ENCODE peak calls at places on chromosomes 16 and 17, in four cellular contexts. N is GM12878, C is K562, W is H1. S is an unnamed sample.

GRCh38 chr17:81996232-81996756 is 18.9 kb downstream of the ASPSCR1 start:
- DNase-seq in C (no peak), W (no peak), N (no peak), S (no peak)

GRCh38 chr16:75385507-75386152 is 47.7 kb downstream of the CFDP1 start:
- DNase-seq in C (peak), W (no peak), N (peak), S (peak)

GRCh38 chr17:57999496-58000017 is 7.5 kb downstream of the SRSF1 start:
- DNase-seq in N (peak), C (peak), W (no peak), S (peak)

GRCh38 chr17:37447641-37448040 is 41.0 kb downstream of the TADA2A start:
- DNase-seq in C (no peak), N (no peak), W (no peak), S (no peak)

GRCh38 chr17:73194514-73195222 is 1.8 kb downstream of the COG1 start:
- DNase-seq in N (no peak), C (no peak), W (no peak), S (no peak)

GRCh38 chr17:82010575-82011525 is 11.8 kb downstream of the CENPX start:
- DNase-seq in C (no peak), N (no peak), W (no peak), S (no peak)

GRCh38 chr17:42779942-42780815 is at the start of gene WNK4:
- DNase-seq in W (no peak), C (peak), N (no peak), S (peak)

GRCh38 chr16:3004781-3005284 is 7.9 kb upstream of the CLDN9 start:
- DNase-seq in W (no peak), N (no peak), C (peak), S (peak)

GRCh38 chr16:72689851-72690250 is 358.1 kb downstream of the ZFHX3 start:
- DNase-seq in C (no peak), W (no peak), N (no peak), S (no peak)

GRCh38 chr16:684961-685696 is 995 bp upstream of the JMJD8 start:
- DNase-seq in W (no peak), N (no peak), C (no peak), S (no peak)

GRCh38 chr17:78748730-78749317 is 33.2 kb downstream of the CYTH1 start:
- DNase-seq in C (peak), N (peak), W (no peak), S (peak)

GRCh38 chr16:83539736-83540490 is 267.9 kb upstream of the HSBP1 start:
- DNase-seq in W (no peak), C (no peak), N (no peak), S (no peak)

GRCh38 chr16:84986102-84986501 is 25.2 kb downstream of the ZDHHC7 start:
- DNase-seq in C (no peak), W (no peak), N (no peak), S (no peak)

GRCh38 chr17:31508310-31509094 is 117.0 kb downstream of the RAB11FIP4 start:
- DNase-seq in C (peak), N (peak), W (no peak), S (peak)

GRCh38 chr16:66399930-66400329 is 27.2 kb upstream of the BEAN1 start:
- DNase-seq in W (no peak), N (no peak), C (no peak), S (no peak)

GRCh38 chr17:7466644-7467341 is 12.6 kb downstream of the ZBTB4 start:
- DNase-seq in W (no peak), N (no peak), C (peak), S (no peak)

GRCh38 chr17:66781135-66781534 is 53.8 kb upstream of the CACNG5 start:
- DNase-seq in C (no peak), W (no peak), N (no peak), S (no peak)

GRCh38 chr16:87066695-87067556 is 250.3 kb downstream of the C16orf95 start:
- DNase-seq in C (no peak), N (no peak), W (no peak), S (no peak)
- TF ChIP-seq BRCA1 in C (no peak), N (no peak), W (no peak), S (no peak)

DNA sequence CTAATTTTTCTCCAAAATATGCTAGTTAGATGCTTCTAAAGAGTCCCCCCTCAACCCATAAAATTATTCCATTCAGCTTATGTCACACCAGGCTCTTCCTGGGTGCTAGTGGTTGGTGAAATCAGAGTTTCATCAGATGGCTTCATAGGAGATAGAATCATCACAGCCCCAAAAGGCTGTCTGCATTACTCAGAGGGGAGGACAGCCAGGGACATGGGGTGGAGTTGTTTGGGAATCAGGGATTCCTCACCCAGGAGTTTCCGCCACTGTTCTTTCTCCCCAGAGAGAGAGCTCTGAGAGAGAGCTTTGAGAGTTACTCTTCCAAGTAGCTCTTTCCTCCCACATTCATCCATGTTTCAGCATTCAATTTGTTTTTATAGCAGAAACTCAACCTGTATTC is 290 bp upstream of the KRT34 start:
- DNase-seq in C (no peak), N (no peak), W (no peak), S (no peak)
- TF ChIP-seq BRCA1 in C (no peak), N (no peak), W (no peak), S (no peak)

GRCh38 chr16:88992351-88993005 is 15.5 kb upstream of the CBFA2T3 start:
- DNase-seq in W (no peak), N (no peak), C (peak), S (no peak)

GRCh38 chr16:88989852-88990547 is 13.0 kb upstream of the CBFA2T3 start:
- DNase-seq in N (no peak), C (no peak), W (no peak), S (no peak)

GRCh38 chr16:88991813-88992350 is 14.9 kb upstream of the CBFA2T3 start:
- DNase-seq in C (peak), W (no peak), N (no peak), S (no peak)

GRCh38 chr16:88985521-88985920 is 8.5 kb upstream of the CBFA2T3 start:
- DNase-seq in W (no peak), N (no peak), C (no peak), S (no peak)

GRCh38 chr16:88988980-88989791 is 12.2 kb upstream of the CBFA2T3 start:
- DNase-seq in N (no peak), W (no peak), C (no peak), S (no peak)
- TF ChIP-seq BRCA1 in N (no peak), W (no peak), C (no peak), S (no peak)

DNA sequence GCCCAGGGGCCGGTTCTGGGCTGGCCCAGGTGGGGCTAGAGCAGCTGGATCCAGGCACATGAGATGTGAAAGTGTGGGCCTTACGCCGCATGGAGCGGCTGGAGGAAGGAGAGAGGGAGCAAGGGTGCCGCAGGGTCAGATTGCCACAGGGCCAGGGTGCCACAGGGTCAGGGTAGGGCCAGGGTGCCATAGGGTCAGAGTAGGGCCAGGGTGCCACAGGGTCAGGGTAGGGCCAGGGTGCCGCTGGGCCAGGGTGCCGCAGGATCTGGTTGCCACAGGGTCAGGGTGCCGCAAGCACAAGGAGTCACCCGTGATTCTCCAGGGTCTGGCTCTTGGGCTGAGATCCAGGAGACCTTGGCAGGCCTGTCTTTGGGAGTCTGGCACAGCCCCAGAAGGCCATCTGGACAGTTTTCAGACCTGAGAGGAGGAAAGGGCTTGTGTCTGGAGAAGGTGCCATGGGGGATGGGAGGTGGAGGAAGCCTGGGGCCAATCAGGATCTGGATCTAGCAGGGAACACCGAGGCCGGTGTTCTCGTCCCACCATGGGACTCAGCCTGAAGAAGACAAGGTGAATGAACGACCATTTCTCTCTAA is 13.1 kb upstream of the LASP1NB start:
- DNase-seq in W (no peak), C (no peak), N (no peak), S (no peak)
- TF ChIP-seq BRCA1 in W (no peak), C (no peak), N (no peak), S (no peak)

GRCh38 chr16:23510154-23510914 is at the start of gene GGA2:
- DNase-seq in W (no peak), C (peak), N (no peak), S (peak)
- TF ChIP-seq BRCA1 in W (no peak), C (no peak), N (no peak), S (peak)

DNA sequence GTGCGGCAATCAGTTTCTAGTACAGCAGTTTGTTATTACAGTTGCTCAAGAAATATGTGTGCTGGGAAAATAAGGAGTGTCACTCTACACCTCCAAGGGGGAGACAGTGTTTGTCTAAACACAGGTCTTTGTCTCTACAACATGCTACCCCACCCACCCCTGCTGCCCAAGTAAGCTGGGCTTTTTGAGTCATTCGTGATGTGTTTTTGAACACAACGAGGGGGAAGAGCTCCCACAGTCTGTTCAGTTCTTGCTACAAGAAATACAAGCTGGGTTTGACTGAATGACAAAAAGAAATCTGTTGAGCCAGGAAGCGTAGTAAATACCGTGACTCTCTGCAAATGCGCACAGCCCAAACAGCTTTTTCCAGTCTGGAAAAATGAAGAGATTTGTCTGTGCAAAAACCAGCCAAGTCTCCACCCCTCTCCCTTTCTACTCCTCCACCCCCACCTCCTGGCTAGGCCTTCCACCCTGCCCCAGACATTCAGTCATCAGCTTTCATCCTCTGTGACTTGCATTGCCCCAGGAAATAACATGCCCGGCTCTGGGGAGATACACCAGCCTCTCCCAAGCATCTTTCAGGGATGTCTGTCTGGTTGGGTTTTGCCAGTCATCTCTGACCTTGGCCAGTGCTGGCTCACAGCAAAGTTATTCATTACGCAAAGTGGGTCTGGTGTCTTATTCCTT is 25.7 kb downstream of the CHD9 start:
- DNase-seq in W (no peak), N (no peak), C (no peak), S (no peak)
- TF ChIP-seq BRCA1 in W (no peak), N (no peak), C (no peak), S (no peak)

S was measured in HepG2.